ENCODE peak calls at places on chromosomes 16 and 17, in five cellular contexts. One of them, this sample, is unnamed.

GRCh38 chr17:56681561-56682266 is 88.2 kb downstream of the NOG start:
- DNase-seq in A549: no peak
- DNase-seq in GM04504: peak
- DNase-seq in substantia nigra: no peak
- DNase-seq in dermis microvascular lymphatic vessel endothelial cell: peak
- DNase-seq in this sample: peak

GRCh38 chr16:86740817-86741799 is 162.8 kb downstream of the FOXL1 start:
- DNase-seq in GM04504: peak
- DNase-seq in dermis microvascular lymphatic vessel endothelial cell: peak
- DNase-seq in A549: peak
- DNase-seq in substantia nigra: no peak
- DNase-seq in this sample: peak

GRCh38 chr16:58198022-58198683 is at the start of gene CSNK2A2:
- DNase-seq in GM04504: peak
- DNase-seq in substantia nigra: peak
- DNase-seq in dermis microvascular lymphatic vessel endothelial cell: peak
- DNase-seq in A549: peak
- DNase-seq in this sample: no peak

GRCh38 chr17:27384261-27384701 is 72.0 kb upstream of the KSR1 start:
- DNase-seq in A549: peak
- DNase-seq in dermis microvascular lymphatic vessel endothelial cell: peak
- DNase-seq in substantia nigra: no peak
- DNase-seq in GM04504: peak
- DNase-seq in this sample: peak

GRCh38 chr16:67833035-67833417 is 9.1 kb upstream of the THAP11 start:
- DNase-seq in substantia nigra: no peak
- DNase-seq in A549: no peak
- DNase-seq in GM04504: no peak
- DNase-seq in dermis microvascular lymphatic vessel endothelial cell: peak
- DNase-seq in this sample: no peak

GRCh38 chr17:2067559-2067958 is 12.7 kb downstream of the HIC1 start:
- DNase-seq in substantia nigra: no peak
- DNase-seq in A549: no peak
- DNase-seq in dermis microvascular lymphatic vessel endothelial cell: peak
- DNase-seq in GM04504: no peak
- DNase-seq in this sample: peak

GRCh38 chr17:21108651-21109050 is 18.1 kb upstream of the DHRS7B start:
- DNase-seq in GM04504: no peak
- DNase-seq in substantia nigra: no peak
- DNase-seq in dermis microvascular lymphatic vessel endothelial cell: no peak
- DNase-seq in A549: no peak
- DNase-seq in this sample: no peak

GRCh38 chr16:23014592-23014991 is 134.7 kb downstream of the USP31 start:
- DNase-seq in dermis microvascular lymphatic vessel endothelial cell: no peak
- DNase-seq in substantia nigra: no peak
- DNase-seq in GM04504: no peak
- DNase-seq in A549: peak
- DNase-seq in this sample: no peak

GRCh38 chr17:38728290-38728831 is 1.8 kb upstream of the CISD3 start:
- DNase-seq in A549: no peak
- DNase-seq in GM04504: no peak
- DNase-seq in substantia nigra: no peak
- DNase-seq in dermis microvascular lymphatic vessel endothelial cell: no peak
- DNase-seq in this sample: no peak

GRCh38 chr17:38444151-38444550 is 15.9 kb downstream of the ARHGAP23 start:
- DNase-seq in dermis microvascular lymphatic vessel endothelial cell: peak
- DNase-seq in A549: peak
- DNase-seq in substantia nigra: peak
- DNase-seq in GM04504: no peak
- DNase-seq in this sample: peak

GRCh38 chr16:67394271-67395104 is 1.2 kb upstream of the TPPP3 start:
- DNase-seq in substantia nigra: no peak
- DNase-seq in dermis microvascular lymphatic vessel endothelial cell: no peak
- DNase-seq in GM04504: no peak
- DNase-seq in A549: no peak
- DNase-seq in this sample: no peak

GRCh38 chr16:50999181-50999580 is 151.9 kb downstream of the SALL1 start:
- DNase-seq in substantia nigra: no peak
- DNase-seq in dermis microvascular lymphatic vessel endothelial cell: no peak
- DNase-seq in A549: no peak
- DNase-seq in GM04504: no peak
- DNase-seq in this sample: no peak

GRCh38 chr17:7579001-7579838 is at the start of gene CD68:
- DNase-seq in dermis microvascular lymphatic vessel endothelial cell: peak
- DNase-seq in A549: peak
- DNase-seq in substantia nigra: no peak
- DNase-seq in GM04504: peak
- DNase-seq in this sample: peak

GRCh38 chr16:73054732-73055481 is 7.0 kb upstream of the ZFHX3 start:
- DNase-seq in GM04504: no peak
- DNase-seq in dermis microvascular lymphatic vessel endothelial cell: no peak
- DNase-seq in substantia nigra: no peak
- DNase-seq in A549: peak
- DNase-seq in this sample: peak

GRCh38 chr17:10683853-10684252 is 13.5 kb downstream of the SCO1 start:
- DNase-seq in A549: peak
- DNase-seq in GM04504: no peak
- DNase-seq in substantia nigra: no peak
- DNase-seq in dermis microvascular lymphatic vessel endothelial cell: peak
- DNase-seq in this sample: peak

GRCh38 chr16:10981697-10982216 is 37.4 kb downstream of the CLEC16A start:
- DNase-seq in GM04504: no peak
- DNase-seq in dermis microvascular lymphatic vessel endothelial cell: no peak
- DNase-seq in A549: peak
- DNase-seq in substantia nigra: no peak
- DNase-seq in this sample: no peak

GRCh38 chr17:30347488-30347887 is 13.6 kb upstream of the TMIGD1 start:
- DNase-seq in GM04504: no peak
- DNase-seq in substantia nigra: no peak
- DNase-seq in dermis microvascular lymphatic vessel endothelial cell: no peak
- DNase-seq in A549: no peak
- DNase-seq in this sample: no peak

GRCh38 chr17:69134112-69134511 is 7.6 kb downstream of the ABCA6 start:
- DNase-seq in GM04504: no peak
- DNase-seq in dermis microvascular lymphatic vessel endothelial cell: no peak
- DNase-seq in A549: no peak
- DNase-seq in substantia nigra: no peak
- DNase-seq in this sample: no peak

GRCh38 chr16:85326113-85326793 is 214.0 kb upstream of the CIBAR2 start:
- DNase-seq in A549: no peak
- DNase-seq in dermis microvascular lymphatic vessel endothelial cell: no peak
- DNase-seq in GM04504: no peak
- DNase-seq in substantia nigra: no peak
- DNase-seq in this sample: no peak

GRCh38 chr17:77125432-77125901 is 15.3 kb upstream of the SEC14L1 start:
- DNase-seq in A549: peak
- DNase-seq in dermis microvascular lymphatic vessel endothelial cell: peak
- DNase-seq in GM04504: peak
- DNase-seq in substantia nigra: no peak
- DNase-seq in this sample: peak

GRCh38 chr17:6139447-6139832 is 69.3 kb downstream of the WSCD1 start:
- DNase-seq in dermis microvascular lymphatic vessel endothelial cell: no peak
- DNase-seq in A549: no peak
- DNase-seq in substantia nigra: no peak
- DNase-seq in GM04504: no peak
- DNase-seq in this sample: no peak

GRCh38 chr17:66021757-66022156 is 170.2 kb downstream of the CEP112 start:
- DNase-seq in dermis microvascular lymphatic vessel endothelial cell: no peak
- DNase-seq in A549: no peak
- DNase-seq in substantia nigra: no peak
- DNase-seq in GM04504: no peak
- DNase-seq in this sample: no peak